ENCODE peak calls at places on chromosomes 11 and 22, in four cellular contexts. Z is activated CD4-positive, alpha-beta T cell treated with anti-CD3 and anti-CD28 coated beads for 48 hours; T is NCI-H1930; X is cardiac septum. L is an unnamed sample.

GRCh38 chr22:45572444-45572843 is 69.8 kb downstream of the FBLN1 start:
- DNase-seq in Z (no peak), T (no peak), X (no peak), L (no peak)

GRCh38 chr11:62789576-62789975 is 2.2 kb downstream of the TMEM223 start:
- DNase-seq in Z (no peak), T (no peak), X (no peak), L (no peak)

GRCh38 chr11:10918698-10919097 is 60.8 kb upstream of the ZBED5 start:
- DNase-seq in Z (no peak), T (no peak), X (no peak), L (no peak)

GRCh38 chr11:33195391-33196190 is 34.3 kb upstream of the CSTF3 start:
- DNase-seq in Z (no peak), T (peak), X (no peak), L (no peak)

GRCh38 chr22:29470159-29470855 is 9.7 kb upstream of the NEFH start:
- DNase-seq in Z (peak), T (no peak), X (no peak), L (no peak)

GRCh38 chr22:33049125-33049729 is 9.0 kb downstream of the SYN3 start:
- DNase-seq in Z (peak), T (no peak), X (peak), L (peak)

GRCh38 chr11:60872124-60872951 is 5.0 kb downstream of the ZP1 start:
- DNase-seq in Z (no peak), T (no peak), X (no peak), L (no peak)

GRCh38 chr11:78241475-78241874 is 52.8 kb downstream of the USP35 start:
- DNase-seq in Z (no peak), T (no peak), X (no peak), L (no peak)

GRCh38 chr22:43241138-43241597 is 54.2 kb upstream of the TTLL12 start:
- DNase-seq in Z (no peak), T (no peak), X (no peak), L (no peak)

GRCh38 chr22:49215840-49216239 is 611.8 kb downstream of the BRD1 start:
- DNase-seq in Z (no peak), T (no peak), X (no peak), L (no peak)

GRCh38 chr11:45097721-45098493 is 48.5 kb upstream of the PRDM11 start:
- DNase-seq in Z (peak), T (no peak), X (no peak), L (no peak)

GRCh38 chr11:122189259-122189658 is 73.2 kb upstream of the BLID start:
- DNase-seq in Z (no peak), T (no peak), X (no peak), L (no peak)